ENCODE peak calls at places on chromosomes 3 and 15, in six cellular contexts. E is HCT116, D is endothelial cell of umbilical vein, Q is adrenal gland, B is A549, U is upper lobe of left lung. A is an unnamed sample.

GRCh38 chr15:31136016-31136415 is 34.5 kb upstream of the TRPM1 start:
- DNase-seq in E (no peak), D (no peak), Q (no peak), B (peak; percentile 57), U (no peak), A (no peak)

GRCh38 chr15:43881944-43882343 is 55.1 kb downstream of the WDR76 start:
- DNase-seq in E (no peak), D (peak; percentile 11), Q (no peak), B (no peak), U (no peak), A (peak; percentile 24)

GRCh38 chr3:159798951-159799350 is 189.7 kb upstream of the IL12A start:
- DNase-seq in E (no peak), D (no peak), Q (no peak), B (no peak), U (no peak), A (no peak)

GRCh38 chr15:31001702-31002101 is 10.3 kb upstream of the MTMR10 start:
- DNase-seq in E (no peak), D (no peak), Q (no peak), B (no peak), U (no peak), A (no peak)

GRCh38 chr3:51581529-51581928 is 43.0 kb downstream of the RAD54L2 start:
- DNase-seq in E (no peak), D (no peak), Q (peak; percentile 25), B (no peak), U (no peak), A (no peak)

GRCh38 chr15:63950911-63951481 is 95.3 kb downstream of the DAPK2 start:
- DNase-seq in E (no peak), D (peak; percentile 12), Q (no peak), B (no peak), U (no peak), A (no peak)

GRCh38 chr3:37143821-37144220 is 30.6 kb downstream of the LRRFIP2 start:
- DNase-seq in E (no peak), D (no peak), Q (no peak), B (no peak), U (no peak), A (no peak)

GRCh38 chr15:38683382-38684242 is 119.0 kb upstream of the RASGRP1 start:
- DNase-seq in E (peak; percentile 27), D (peak; percentile 59), Q (peak; percentile 60), B (peak; percentile 38), U (peak; percentile 50), A (peak; percentile 71)

GRCh38 chr15:55742927-55743614 is at the start of gene PRTG:
- DNase-seq in E (no peak), D (peak; percentile 81), Q (peak; percentile 76), B (peak; percentile 92), U (peak; percentile 81), A (peak; percentile 45)

GRCh38 chr3:94291686-94292085 is 228.8 kb downstream of the NSUN3 start:
- DNase-seq in E (no peak), D (no peak), Q (no peak), B (no peak), U (no peak), A (no peak)

GRCh38 chr15:85583404-85584390 is 203.3 kb downstream of the AKAP13 start:
- DNase-seq in E (peak; percentile 36), D (peak; percentile 81), Q (peak; percentile 39), B (peak; percentile 56), U (peak; percentile 76), A (peak; percentile 50)

GRCh38 chr15:43974852-43975251 is 148.1 kb downstream of the WDR76 start:
- DNase-seq in E (no peak), D (no peak), Q (no peak), B (no peak), U (no peak), A (no peak)

GRCh38 chr3:183224581-183224980 is 28.5 kb upstream of the B3GNT5 start:
- DNase-seq in E (no peak), D (no peak), Q (no peak), B (no peak), U (no peak), A (no peak)

GRCh38 chr15:40344217-40344616 is 3.5 kb upstream of the CCDC9B start:
- DNase-seq in E (no peak), D (peak; percentile 25), Q (no peak), B (no peak), U (no peak), A (no peak)

GRCh38 chr15:28942046-28942445 is 56.3 kb downstream of the APBA2 start:
- DNase-seq in E (no peak), D (no peak), Q (no peak), B (no peak), U (peak; percentile 26), A (no peak)

GRCh38 chr3:160459450-160459970 is 9.9 kb upstream of the TRIM59 start:
- DNase-seq in E (no peak), D (no peak), Q (no peak), B (no peak), U (no peak), A (no peak)

GRCh38 chr3:66428733-66429132 is 72.1 kb downstream of the LRIG1 start:
- DNase-seq in E (no peak), D (peak; percentile 100), Q (peak; percentile 85), B (peak; percentile 85), U (no peak), A (peak; percentile 90)

GRCh38 chr3:129502641-129503386 is 25.6 kb upstream of the RHO start:
- DNase-seq in E (no peak), D (no peak), Q (no peak), B (no peak), U (no peak), A (no peak)

GRCh38 chr3:5768546-5768945 is 581.0 kb downstream of the EDEM1 start:
- DNase-seq in E (no peak), D (no peak), Q (no peak), B (no peak), U (no peak), A (no peak)

GRCh38 chr3:39515681-39516441 is 48.4 kb downstream of the MOBP start:
- DNase-seq in E (no peak), D (no peak), Q (no peak), B (no peak), U (no peak), A (no peak)

DNA sequence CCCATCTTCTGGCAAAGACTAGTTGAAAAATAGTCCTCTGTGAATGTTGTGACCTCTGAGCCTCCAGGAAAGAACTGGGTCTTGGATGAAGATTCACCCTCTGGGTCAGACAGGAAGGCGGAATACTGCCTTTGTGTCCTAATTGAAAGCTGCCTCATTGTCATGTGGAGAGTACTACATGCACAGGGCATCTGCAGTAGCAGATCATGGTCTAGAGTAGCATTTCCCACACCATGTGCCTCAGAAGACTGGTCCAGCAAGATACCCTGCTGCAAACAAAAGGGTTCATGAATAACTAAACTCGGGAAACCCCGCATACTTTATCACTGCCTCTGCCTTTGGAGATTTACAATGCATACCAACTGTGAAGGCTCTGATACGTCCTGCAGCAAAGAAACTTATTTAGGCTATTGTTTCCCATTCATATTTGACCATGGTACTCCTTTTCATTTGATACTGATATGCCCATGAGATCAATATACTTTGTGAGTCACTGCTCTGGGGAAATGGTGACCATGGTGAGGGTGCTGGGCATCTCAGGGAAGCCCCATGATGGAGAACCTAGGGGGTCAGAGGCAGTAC is 22.7 kb downstream of the IRAK2 start:
- DNase-seq in E (no peak), D (no peak), Q (no peak), B (no peak), U (no peak), A (no peak)
- H3K4me1 ChIP-seq in E (peaks cover 17% of the 10 kb centered on the region), D (peaks cover 39% of the 10 kb centered on the region), Q (peaks cover 30% of the 10 kb centered on the region), B (peaks cover 37% of the 10 kb centered on the region), U (peaks cover 60% of the 10 kb centered on the region), A (peaks cover 50% of the 10 kb centered on the region)

DNA sequence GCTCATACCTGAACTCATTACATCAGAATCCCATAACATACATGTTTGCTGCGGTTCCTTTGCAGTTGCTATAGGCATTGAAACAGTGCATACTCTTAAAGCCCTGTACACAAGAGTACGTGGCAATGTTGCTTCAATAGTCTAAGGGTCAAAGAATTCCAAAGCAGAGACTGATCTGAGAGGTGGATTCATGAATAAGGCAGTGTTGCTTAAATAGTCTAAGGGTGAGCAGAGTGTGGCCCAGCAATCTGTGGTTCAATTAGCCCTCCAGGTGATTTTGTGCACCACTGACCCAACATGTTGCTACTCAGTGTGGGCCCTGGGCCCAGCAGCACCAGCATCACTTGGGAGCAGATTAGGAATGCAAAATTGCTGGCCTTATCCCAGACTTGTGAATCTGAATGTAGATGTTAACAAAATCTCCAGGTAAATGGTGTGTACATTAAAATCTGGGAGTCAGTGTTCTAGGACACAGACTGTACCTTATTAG is 314.7 kb upstream of the UMPS start:
- DNase-seq in E (no peak), D (no peak), Q (no peak), B (no peak), U (no peak), A (no peak)
- TF ChIP-seq POLR2A in E (no peak), D (no peak), Q (no peak), B (no peak), U (no peak), A (no peak)

GRCh38 chr15:42270996-42271395 is 2.0 kb upstream of the GANC start:
- DNase-seq in E (no peak), D (peak; percentile 19), Q (no peak), B (no peak), U (no peak), A (no peak)
- H3K4me1 ChIP-seq in E (peaks cover 6% of the 10 kb centered on the region), D (peaks cover 40% of the 10 kb centered on the region), Q (peaks cover 33% of the 10 kb centered on the region), B (peaks cover 12% of the 10 kb centered on the region), U (peaks cover 51% of the 10 kb centered on the region), A (peaks cover 47% of the 10 kb centered on the region)

DNA sequence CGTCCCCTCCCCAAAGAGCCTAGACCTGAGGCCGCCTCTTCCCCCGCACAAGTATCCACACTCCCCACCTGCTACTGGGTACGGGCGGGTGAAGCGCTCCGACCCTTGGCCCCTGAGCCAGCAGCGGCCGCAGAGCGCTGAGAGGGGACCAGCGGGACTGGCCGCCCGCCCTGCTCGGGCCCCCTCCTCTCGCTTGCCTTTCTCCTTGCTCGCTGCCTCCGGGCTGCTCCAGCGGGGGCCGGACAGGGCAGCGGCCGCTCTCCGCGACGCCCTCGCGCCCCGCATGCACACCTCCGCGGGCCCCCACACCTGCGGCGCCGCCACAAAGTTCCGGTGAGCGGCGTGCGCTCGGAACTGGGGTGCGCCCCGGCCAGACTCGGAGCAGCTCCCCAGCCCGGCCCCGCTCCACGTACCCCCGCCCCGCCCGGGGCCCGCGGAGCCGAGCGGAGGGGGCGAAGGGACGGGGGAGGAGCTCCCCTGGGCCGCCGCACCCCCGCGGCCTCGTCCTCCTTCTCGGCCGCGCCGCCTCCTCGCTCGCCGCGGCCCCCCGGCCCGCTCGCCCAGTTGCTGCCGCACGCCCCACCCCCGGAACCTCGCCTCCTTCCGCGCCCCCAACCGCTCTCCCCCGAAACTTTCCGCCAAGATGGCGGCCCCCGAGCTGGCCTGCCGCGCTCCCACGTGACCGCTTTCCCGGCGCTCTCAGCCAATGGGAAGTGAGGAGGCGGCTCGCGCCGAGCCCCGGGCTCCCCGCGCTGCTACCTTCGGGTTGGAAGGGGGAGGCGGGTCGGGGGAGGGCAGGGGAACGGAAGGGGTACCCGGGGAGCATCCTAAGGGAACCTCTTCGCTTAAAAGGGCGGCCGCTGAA is 704 bp downstream of the DLG1 start:
- DNase-seq in E (peak; percentile 68), D (peak; percentile 89), Q (peak; percentile 90), B (peak; percentile 83), U (peak; percentile 89), A (peak; percentile 87)
- TF ChIP-seq POLR2A in E (no peak), D (peak; percentile 23), Q (no peak), B (peak; percentile 37), U (no peak), A (no peak)